ENCODE peak calls at places on chromosome 9, in eight cellular contexts. C is CD8-positive, alpha-beta T cell; V is cardiac fibroblast; F is thyroid gland; G is A549; D is neural crest cell; M is right lobe of liver; T is fibroblast of mammary gland. J is an unnamed sample.

GRCh38 chr9:15505927-15506326 is 4.8 kb downstream of the PSIP1 start:
- DNase-seq in F (no peak), D (no peak), V (no peak), C (no peak), M (no peak), T (no peak), G (no peak), J (no peak)

GRCh38 chr9:21331676-21332402 is 3.4 kb downstream of the KLHL9 start:
- DNase-seq in V (peak; percentile 10), C (no peak), G (no peak), F (no peak), D (no peak), T (no peak), M (no peak), J (no peak)

GRCh38 chr9:102049586-102050246 is 311.3 kb upstream of the GRIN3A start:
- DNase-seq in T (no peak), G (no peak), V (no peak), C (no peak), F (no peak), M (no peak), D (no peak), J (no peak)

GRCh38 chr9:91896513-91897121 is 53.4 kb downstream of the ROR2 start:
- DNase-seq in T (peak; percentile 78), M (peak; percentile 30), F (peak; percentile 92), V (peak; percentile 85), G (no peak), D (no peak), C (no peak), J (no peak)

GRCh38 chr9:2663886-2664674 is 42.5 kb downstream of the VLDLR start:
- DNase-seq in M (no peak), V (no peak), D (no peak), G (no peak), C (no peak), F (peak; percentile 56), T (no peak), J (no peak)

GRCh38 chr9:95757026-95757425 is 118.5 kb upstream of the ERCC6L2 start:
- DNase-seq in D (no peak), F (no peak), G (no peak), C (no peak), V (peak; percentile 95), T (peak; percentile 75), M (no peak), J (no peak)

GRCh38 chr9:70814597-70814996 is 306.8 kb downstream of the TRPM3 start:
- DNase-seq in G (no peak), T (no peak), V (no peak), F (no peak), M (no peak), D (no peak), C (no peak), J (no peak)

GRCh38 chr9:122179690-122180074 is 20.0 kb downstream of the MORN5 start:
- DNase-seq in D (no peak), C (no peak), G (no peak), M (no peak), V (peak; percentile 25), T (peak; percentile 12), F (no peak), J (no peak)

GRCh38 chr9:16985559-16986348 is 115.3 kb upstream of the BNC2 start:
- DNase-seq in V (peak; percentile 51), M (no peak), C (no peak), G (no peak), D (no peak), T (peak; percentile 87), F (peak; percentile 6), J (no peak)

GRCh38 chr9:81103597-81104471 is 585.5 kb downstream of the TLE1 start:
- DNase-seq in V (no peak), C (no peak), G (no peak), M (no peak), D (no peak), T (no peak), F (no peak), J (no peak)

GRCh38 chr9:126411948-126412284 is 85.3 kb downstream of the MVB12B start:
- DNase-seq in D (no peak), T (no peak), V (no peak), C (no peak), G (no peak), F (no peak), M (no peak), J (no peak)

GRCh38 chr9:112065781-112066606 is 109.1 kb downstream of the SUSD1 start:
- DNase-seq in T (peak; percentile 89), M (peak; percentile 68), D (no peak), C (no peak), F (peak; percentile 82), V (peak; percentile 54), G (no peak), J (no peak)

GRCh38 chr9:33690156-33690908 is 105.0 kb upstream of the PRSS3 start:
- DNase-seq in F (no peak), V (no peak), C (no peak), G (no peak), D (no peak), M (no peak), T (no peak), J (no peak)

GRCh38 chr9:5949103-5949699 is 58.5 kb downstream of the MLANA start:
- DNase-seq in V (no peak), F (no peak), T (peak; percentile 49), G (no peak), D (no peak), M (no peak), C (no peak), J (no peak)

GRCh38 chr9:76378367-76379073 is 15.7 kb downstream of the RFK start:
- DNase-seq in D (no peak), F (no peak), V (no peak), G (no peak), C (no peak), T (no peak), M (no peak), J (no peak)

GRCh38 chr9:91693226-91693625 is 256.8 kb downstream of the ROR2 start:
- DNase-seq in T (no peak), F (no peak), M (no peak), C (no peak), G (no peak), D (no peak), V (no peak), J (no peak)

GRCh38 chr9:74953235-74953741 is 576 bp upstream of the C9orf40 start:
- DNase-seq in G (no peak), T (peak; percentile 74), F (peak; percentile 1), D (no peak), V (no peak), C (no peak), M (no peak), J (no peak)

GRCh38 chr9:2709645-2710101 is 7.6 kb upstream of the KCNV2 start:
- DNase-seq in F (no peak), C (no peak), M (no peak), T (no peak), G (no peak), V (no peak), D (no peak), J (no peak)

GRCh38 chr9:93305497-93306020 is 121.6 kb downstream of the WNK2 start:
- DNase-seq in T (no peak), D (no peak), F (no peak), G (no peak), C (peak; percentile 31), V (no peak), M (no peak), J (peak; percentile 27)

GRCh38 chr9:127853312-127854168 is 918 bp downstream of the ENG start:
- DNase-seq in V (no peak), G (no peak), D (no peak), T (no peak), F (no peak), M (no peak), C (no peak), J (no peak)

GRCh38 chr9:92310562-92310961 is 14.6 kb downstream of the NOL8 start:
- DNase-seq in M (no peak), C (no peak), F (no peak), G (no peak), V (no peak), T (no peak), D (no peak), J (no peak)

GRCh38 chr9:127415158-127415557 is 9.0 kb upstream of the ZNF79 start:
- DNase-seq in C (no peak), M (no peak), T (no peak), D (no peak), F (peak; percentile 21), V (no peak), G (no peak), J (no peak)

GRCh38 chr9:9970514-9970913 is 642.3 kb downstream of the PTPRD start:
- DNase-seq in C (no peak), V (no peak), T (no peak), F (no peak), D (no peak), G (no peak), M (no peak), J (no peak)

GRCh38 chr9:127785023-127785932 is 556 bp upstream of the CDK9 start:
- DNase-seq in M (peak; percentile 92), G (peak; percentile 92), F (peak; percentile 87), D (peak; percentile 89), T (peak; percentile 61), V (peak; percentile 87), C (peak; percentile 97), J (peak; percentile 87)

GRCh38 chr9:96660693-96661248 is 5.7 kb upstream of the PRXL2C start:
- DNase-seq in M (no peak), T (no peak), V (no peak), C (no peak), F (no peak), G (no peak), D (no peak), J (no peak)

GRCh38 chr9:19495186-19496028 is 86.6 kb downstream of the ACER2 start:
- DNase-seq in D (no peak), F (no peak), G (no peak), V (no peak), M (no peak), T (no peak), C (no peak), J (no peak)
- TF ChIP-seq CTCF in D (no peak), F (no peak), G (no peak), V (no peak), M (no peak), T (no peak), C (no peak), J (no peak)

DNA sequence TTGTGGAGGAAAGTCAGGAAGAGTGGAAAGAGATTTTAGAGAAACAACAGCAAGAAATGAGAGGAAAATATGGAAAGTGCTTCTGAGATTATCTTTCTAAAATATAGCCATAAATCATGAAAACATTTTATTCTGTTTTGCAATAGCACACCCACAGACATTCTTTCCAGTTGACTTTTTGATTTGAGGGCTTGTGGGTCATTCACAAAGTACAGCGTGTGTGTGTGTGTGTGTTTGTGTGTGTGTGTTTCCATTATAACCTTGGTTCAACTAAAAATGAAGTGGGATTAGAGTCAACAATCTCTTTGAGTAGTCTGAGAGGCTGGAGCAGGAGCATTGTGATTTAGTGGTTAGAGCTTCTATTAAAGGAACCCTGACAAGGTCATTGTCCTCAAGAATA is 116.6 kb upstream of the GAS1 start:
- DNase-seq in T (peak; percentile 80), C (no peak), M (no peak), D (no peak), F (peak; percentile 65), V (peak; percentile 88), G (no peak), J (no peak)
- TF ChIP-seq CTCF in T (no peak), C (no peak), M (no peak), D (no peak), F (no peak), V (no peak), G (no peak), J (no peak)

GRCh38 chr9:124868511-124869465 is 6.9 kb downstream of the ARPC5L start:
- DNase-seq in T (peak; percentile 64), G (peak; percentile 95), V (peak; percentile 84), D (peak; percentile 73), M (peak; percentile 92), C (peak; percentile 92), F (peak; percentile 86), J (peak; percentile 77)
- TF ChIP-seq CTCF in T (peak; percentile 22), G (peak; percentile 35), V (no peak), D (no peak), M (no peak), C (no peak), F (no peak), J (no peak)

GRCh38 chr9:87533291-87533690 is 35.6 kb downstream of the DAPK1 start:
- DNase-seq in G (no peak), F (no peak), V (no peak), D (no peak), M (no peak), C (no peak), T (no peak), J (no peak)
- TF ChIP-seq CTCF in G (no peak), F (no peak), V (no peak), D (no peak), M (no peak), C (no peak), T (no peak), J (no peak)

J was measured in CD14-positive monocyte.